ENCODE peak calls at places on chromosomes 5 and 9, in ten cellular contexts. One of them, this sample, is unnamed. For H3K36me3 and H3K4me1, the result is how much of the 10 kb centered on the place peaks cover.

GRCh38 chr5:132103380-132103951 is 29.9 kb downstream of the CSF2 start:
- DNase-seq in lower lobe of right lung: peak
- DNase-seq in GM23338: no peak
- DNase-seq in tibial nerve: peak
- DNase-seq in lung: peak
- DNase-seq in IMR-90: peak
- DNase-seq in neuronal stem cell: no peak
- DNase-seq in mammary epithelial cell: peak
- DNase-seq in CD8-positive, alpha-beta T cell: peak
- DNase-seq in uterus: peak
- DNase-seq in this sample: peak

GRCh38 chr9:131603711-131604439 is 58.6 kb downstream of the PRRT1B start:
- DNase-seq in GM23338: no peak
- DNase-seq in tibial nerve: no peak
- DNase-seq in lung: no peak
- DNase-seq in lower lobe of right lung: no peak
- DNase-seq in neuronal stem cell: no peak
- DNase-seq in mammary epithelial cell: no peak
- DNase-seq in IMR-90: no peak
- DNase-seq in CD8-positive, alpha-beta T cell: no peak
- DNase-seq in uterus: no peak
- DNase-seq in this sample: no peak

GRCh38 chr5:10602031-10602806 is 38.3 kb downstream of the ANKRD33B start:
- DNase-seq in IMR-90: no peak
- DNase-seq in neuronal stem cell: no peak
- DNase-seq in lung: no peak
- DNase-seq in uterus: no peak
- DNase-seq in tibial nerve: no peak
- DNase-seq in GM23338: no peak
- DNase-seq in lower lobe of right lung: no peak
- DNase-seq in CD8-positive, alpha-beta T cell: no peak
- DNase-seq in mammary epithelial cell: no peak
- DNase-seq in this sample: no peak

GRCh38 chr9:132486706-132487350 is 76.8 kb downstream of the CFAP77 start:
- DNase-seq in CD8-positive, alpha-beta T cell: peak
- DNase-seq in lung: no peak
- DNase-seq in tibial nerve: no peak
- DNase-seq in IMR-90: no peak
- DNase-seq in uterus: no peak
- DNase-seq in GM23338: no peak
- DNase-seq in neuronal stem cell: no peak
- DNase-seq in mammary epithelial cell: no peak
- DNase-seq in lower lobe of right lung: no peak
- DNase-seq in this sample: no peak

GRCh38 chr9:93657331-93658111 is 81.1 kb downstream of the PHF2 start:
- DNase-seq in uterus: no peak
- DNase-seq in tibial nerve: no peak
- DNase-seq in neuronal stem cell: no peak
- DNase-seq in CD8-positive, alpha-beta T cell: no peak
- DNase-seq in lung: no peak
- DNase-seq in mammary epithelial cell: no peak
- DNase-seq in lower lobe of right lung: peak
- DNase-seq in GM23338: no peak
- DNase-seq in IMR-90: no peak
- DNase-seq in this sample: no peak

GRCh38 chr9:12859704-12860251 is 85.0 kb downstream of the LURAP1L start:
- DNase-seq in GM23338: no peak
- DNase-seq in mammary epithelial cell: peak
- DNase-seq in lung: no peak
- DNase-seq in uterus: no peak
- DNase-seq in IMR-90: peak
- DNase-seq in tibial nerve: no peak
- DNase-seq in CD8-positive, alpha-beta T cell: no peak
- DNase-seq in neuronal stem cell: no peak
- DNase-seq in lower lobe of right lung: no peak
- DNase-seq in this sample: peak

GRCh38 chr9:101326035-101326434 is 58.8 kb downstream of the BAAT start:
- DNase-seq in CD8-positive, alpha-beta T cell: no peak
- DNase-seq in tibial nerve: no peak
- DNase-seq in mammary epithelial cell: no peak
- DNase-seq in IMR-90: no peak
- DNase-seq in lung: no peak
- DNase-seq in uterus: no peak
- DNase-seq in lower lobe of right lung: no peak
- DNase-seq in neuronal stem cell: no peak
- DNase-seq in GM23338: no peak
- DNase-seq in this sample: no peak

GRCh38 chr9:98924971-98925820 is 18.5 kb upstream of the COL15A1 start:
- DNase-seq in CD8-positive, alpha-beta T cell: no peak
- DNase-seq in IMR-90: no peak
- DNase-seq in tibial nerve: no peak
- DNase-seq in GM23338: no peak
- DNase-seq in uterus: no peak
- DNase-seq in lung: no peak
- DNase-seq in neuronal stem cell: no peak
- DNase-seq in lower lobe of right lung: no peak
- DNase-seq in mammary epithelial cell: no peak
- DNase-seq in this sample: no peak

GRCh38 chr9:20551236-20551635 is 71.1 kb downstream of the MLLT3 start:
- DNase-seq in IMR-90: peak
- DNase-seq in mammary epithelial cell: peak
- DNase-seq in GM23338: no peak
- DNase-seq in lung: no peak
- DNase-seq in neuronal stem cell: no peak
- DNase-seq in lower lobe of right lung: no peak
- DNase-seq in tibial nerve: no peak
- DNase-seq in CD8-positive, alpha-beta T cell: no peak
- DNase-seq in uterus: no peak
- DNase-seq in this sample: no peak

GRCh38 chr9:123787411-123787810 is 142.5 kb downstream of the DENND1A start:
- DNase-seq in tibial nerve: no peak
- DNase-seq in IMR-90: peak
- DNase-seq in lower lobe of right lung: no peak
- DNase-seq in CD8-positive, alpha-beta T cell: no peak
- DNase-seq in lung: no peak
- DNase-seq in uterus: no peak
- DNase-seq in GM23338: no peak
- DNase-seq in neuronal stem cell: no peak
- DNase-seq in mammary epithelial cell: no peak
- DNase-seq in this sample: no peak

GRCh38 chr5:93570294-93571110 is 10.5 kb downstream of the NR2F1-AS1 start:
- DNase-seq in tibial nerve: no peak
- DNase-seq in mammary epithelial cell: no peak
- DNase-seq in CD8-positive, alpha-beta T cell: no peak
- DNase-seq in GM23338: peak
- DNase-seq in uterus: no peak
- DNase-seq in IMR-90: no peak
- DNase-seq in lung: no peak
- DNase-seq in lower lobe of right lung: no peak
- DNase-seq in neuronal stem cell: no peak
- DNase-seq in this sample: no peak

GRCh38 chr9:94741856-94742255 is 15.4 kb downstream of the AOPEP start:
- DNase-seq in tibial nerve: no peak
- DNase-seq in GM23338: no peak
- DNase-seq in IMR-90: no peak
- DNase-seq in CD8-positive, alpha-beta T cell: no peak
- DNase-seq in uterus: no peak
- DNase-seq in lower lobe of right lung: no peak
- DNase-seq in mammary epithelial cell: no peak
- DNase-seq in neuronal stem cell: no peak
- DNase-seq in lung: no peak
- DNase-seq in this sample: no peak

GRCh38 chr9:134469041-134469875 is 143.0 kb downstream of the RXRA start:
- DNase-seq in lower lobe of right lung: peak
- DNase-seq in IMR-90: no peak
- DNase-seq in tibial nerve: no peak
- DNase-seq in neuronal stem cell: no peak
- DNase-seq in uterus: peak
- DNase-seq in GM23338: no peak
- DNase-seq in CD8-positive, alpha-beta T cell: no peak
- DNase-seq in lung: peak
- DNase-seq in mammary epithelial cell: no peak
- DNase-seq in this sample: no peak

GRCh38 chr9:16154570-16155078 is 601.8 kb downstream of the CCDC171 start:
- DNase-seq in mammary epithelial cell: no peak
- DNase-seq in CD8-positive, alpha-beta T cell: no peak
- DNase-seq in GM23338: peak
- DNase-seq in tibial nerve: no peak
- DNase-seq in neuronal stem cell: no peak
- DNase-seq in IMR-90: no peak
- DNase-seq in uterus: no peak
- DNase-seq in lower lobe of right lung: no peak
- DNase-seq in lung: no peak
- DNase-seq in this sample: no peak

GRCh38 chr9:116494815-116495634 is 192.1 kb upstream of the TRIM32 start:
- DNase-seq in neuronal stem cell: no peak
- DNase-seq in IMR-90: no peak
- DNase-seq in lung: no peak
- DNase-seq in tibial nerve: no peak
- DNase-seq in GM23338: peak
- DNase-seq in uterus: peak
- DNase-seq in CD8-positive, alpha-beta T cell: no peak
- DNase-seq in lower lobe of right lung: no peak
- DNase-seq in mammary epithelial cell: no peak
- DNase-seq in this sample: peak

GRCh38 chr5:14039063-14039462 is 94.6 kb upstream of the DNAH5 start:
- DNase-seq in lung: no peak
- DNase-seq in tibial nerve: no peak
- DNase-seq in mammary epithelial cell: peak
- DNase-seq in GM23338: no peak
- DNase-seq in CD8-positive, alpha-beta T cell: no peak
- DNase-seq in neuronal stem cell: no peak
- DNase-seq in lower lobe of right lung: no peak
- DNase-seq in uterus: no peak
- DNase-seq in IMR-90: peak
- DNase-seq in this sample: no peak

GRCh38 chr5:131279209-131279608 is 15.4 kb downstream of the CDC42SE2 start:
- DNase-seq in tibial nerve: no peak
- DNase-seq in IMR-90: no peak
- DNase-seq in lower lobe of right lung: no peak
- DNase-seq in neuronal stem cell: no peak
- DNase-seq in lung: no peak
- DNase-seq in GM23338: no peak
- DNase-seq in mammary epithelial cell: no peak
- DNase-seq in CD8-positive, alpha-beta T cell: no peak
- DNase-seq in uterus: no peak
- DNase-seq in this sample: no peak

GRCh38 chr5:177122566-177122965 is 11.0 kb upstream of the NSD1 start:
- DNase-seq in GM23338: no peak
- DNase-seq in neuronal stem cell: no peak
- DNase-seq in tibial nerve: no peak
- DNase-seq in mammary epithelial cell: no peak
- DNase-seq in CD8-positive, alpha-beta T cell: no peak
- DNase-seq in lung: no peak
- DNase-seq in IMR-90: no peak
- DNase-seq in uterus: no peak
- DNase-seq in lower lobe of right lung: no peak
- DNase-seq in this sample: no peak

GRCh38 chr5:68891718-68892117 is 202.1 kb upstream of the SLC30A5 start:
- DNase-seq in CD8-positive, alpha-beta T cell: no peak
- DNase-seq in tibial nerve: no peak
- DNase-seq in mammary epithelial cell: no peak
- DNase-seq in lower lobe of right lung: no peak
- DNase-seq in uterus: no peak
- DNase-seq in lung: no peak
- DNase-seq in GM23338: peak
- DNase-seq in IMR-90: no peak
- DNase-seq in neuronal stem cell: no peak
- DNase-seq in this sample: no peak

DNA sequence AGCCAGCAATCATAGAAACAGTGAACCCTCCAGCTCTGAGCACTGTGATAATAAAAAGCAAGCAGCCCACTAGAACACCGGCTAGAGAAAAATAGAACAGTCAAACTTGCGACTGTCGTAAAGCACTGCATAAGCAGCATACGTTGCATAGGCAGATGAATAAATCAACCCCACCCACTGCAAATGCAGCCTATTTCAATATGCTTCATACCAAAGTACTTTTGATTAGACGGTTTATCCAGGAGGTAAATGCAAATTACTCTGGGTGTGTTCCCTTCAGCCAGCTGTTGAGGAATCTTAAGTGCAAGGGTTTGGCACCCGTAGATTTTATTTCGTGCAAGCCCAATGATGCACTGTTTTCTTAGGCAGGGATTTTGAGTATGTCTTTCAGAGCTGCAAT is 32.1 kb upstream of the ANKRD18A start:
- DNase-seq in IMR-90: no peak
- DNase-seq in mammary epithelial cell: no peak
- DNase-seq in lower lobe of right lung: no peak
- DNase-seq in neuronal stem cell: no peak
- DNase-seq in GM23338: no peak
- DNase-seq in uterus: no peak
- DNase-seq in CD8-positive, alpha-beta T cell: no peak
- DNase-seq in tibial nerve: no peak
- DNase-seq in lung: no peak
- DNase-seq in this sample: no peak
- H3K27ac ChIP-seq in IMR-90: no peak
- H3K27ac ChIP-seq in mammary epithelial cell: no peak
- H3K27ac ChIP-seq in lower lobe of right lung: no peak
- H3K27ac ChIP-seq in neuronal stem cell: no peak
- H3K27ac ChIP-seq in GM23338: no peak
- H3K27ac ChIP-seq in uterus: no peak
- H3K27ac ChIP-seq in CD8-positive, alpha-beta T cell: no peak
- H3K27ac ChIP-seq in tibial nerve: no peak
- H3K27ac ChIP-seq in lung: peak
- H3K27ac ChIP-seq in this sample: no peak

GRCh38 chr5:175516933-175517823 is 38.8 kb downstream of the SFXN1 start:
- DNase-seq in lower lobe of right lung: no peak
- DNase-seq in IMR-90: no peak
- DNase-seq in neuronal stem cell: no peak
- DNase-seq in GM23338: no peak
- DNase-seq in tibial nerve: no peak
- DNase-seq in mammary epithelial cell: no peak
- DNase-seq in uterus: no peak
- DNase-seq in lung: no peak
- DNase-seq in CD8-positive, alpha-beta T cell: no peak
- DNase-seq in this sample: no peak
- H3K36me3 ChIP-seq in lower lobe of right lung: half or more
- H3K36me3 ChIP-seq in IMR-90: under half
- H3K36me3 ChIP-seq in neuronal stem cell: under half
- H3K36me3 ChIP-seq in GM23338: under half
- H3K36me3 ChIP-seq in tibial nerve: half or more
- H3K36me3 ChIP-seq in mammary epithelial cell: under half
- H3K36me3 ChIP-seq in uterus: under half
- H3K36me3 ChIP-seq in lung: under half
- H3K36me3 ChIP-seq in CD8-positive, alpha-beta T cell: under half
- H3K36me3 ChIP-seq in this sample: half or more

GRCh38 chr9:35522189-35522588 is 32.3 kb downstream of the RUSC2 start:
- DNase-seq in CD8-positive, alpha-beta T cell: no peak
- DNase-seq in IMR-90: no peak
- DNase-seq in mammary epithelial cell: no peak
- DNase-seq in lower lobe of right lung: no peak
- DNase-seq in GM23338: peak
- DNase-seq in neuronal stem cell: no peak
- DNase-seq in lung: no peak
- DNase-seq in tibial nerve: no peak
- DNase-seq in uterus: no peak
- DNase-seq in this sample: no peak
- H3K4me1 ChIP-seq in CD8-positive, alpha-beta T cell: under half
- H3K4me1 ChIP-seq in IMR-90: under half
- H3K4me1 ChIP-seq in mammary epithelial cell: half or more
- H3K4me1 ChIP-seq in lower lobe of right lung: half or more
- H3K4me1 ChIP-seq in GM23338: under half
- H3K4me1 ChIP-seq in neuronal stem cell: under half
- H3K4me1 ChIP-seq in lung: half or more
- H3K4me1 ChIP-seq in tibial nerve: half or more
- H3K4me1 ChIP-seq in uterus: under half
- H3K4me1 ChIP-seq in this sample: under half

GRCh38 chr5:80961376-80962281 is 1.5 kb downstream of the RASGRF2 start:
- DNase-seq in lower lobe of right lung: no peak
- DNase-seq in uterus: no peak
- DNase-seq in lung: no peak
- DNase-seq in GM23338: no peak
- DNase-seq in tibial nerve: no peak
- DNase-seq in mammary epithelial cell: no peak
- DNase-seq in neuronal stem cell: peak
- DNase-seq in IMR-90: peak
- DNase-seq in CD8-positive, alpha-beta T cell: no peak
- DNase-seq in this sample: peak
- H3K27ac ChIP-seq in lower lobe of right lung: no peak
- H3K27ac ChIP-seq in uterus: peak
- H3K27ac ChIP-seq in lung: peak
- H3K27ac ChIP-seq in GM23338: no peak
- H3K27ac ChIP-seq in tibial nerve: peak
- H3K27ac ChIP-seq in mammary epithelial cell: no peak
- H3K27ac ChIP-seq in neuronal stem cell: no peak
- H3K27ac ChIP-seq in IMR-90: peak
- H3K27ac ChIP-seq in CD8-positive, alpha-beta T cell: peak
- H3K27ac ChIP-seq in this sample: no peak

This sample was measured in A673.